ENCODE peak calls at places on chromosomes 5 and 9, in eight cellular contexts. M is nucleus accumbens; Y is HCEC 1CT; R is activated CD8-positive, alpha-beta memory T cell treated with anti-CD3 and anti-CD28 coated beads for 1 hour; H is Karpas-422; O is heart right ventricle; E is amniotic stem cell; A is cortex of kidney. I is an unnamed sample.

GRCh38 chr5:102277059-102277621 is 18.9 kb downstream of the SLCO4C1 start:
- DNase-seq in M (no peak), Y (no peak), R (no peak), H (no peak), O (no peak), E (no peak), A (no peak), I (no peak)

GRCh38 chr9:21853414-21853813 is 51.0 kb downstream of the MTAP start:
- DNase-seq in M (no peak), Y (no peak), R (no peak), H (no peak), O (no peak), E (no peak), A (no peak), I (no peak)

GRCh38 chr5:150296496-150296895 is 6.2 kb downstream of the ARSI start:
- DNase-seq in M (no peak), Y (no peak), R (no peak), H (no peak), O (no peak), E (no peak), A (no peak), I (no peak)

GRCh38 chr9:75601280-75601679 is 289.2 kb upstream of the PCSK5 start:
- DNase-seq in M (no peak), Y (no peak), R (no peak), H (peak; percentile 71), O (no peak), E (no peak), A (no peak), I (no peak)

GRCh38 chr5:77987331-77987730 is 211.2 kb upstream of the TBCA start:
- DNase-seq in M (peak; percentile 71), Y (no peak), R (no peak), H (no peak), O (no peak), E (no peak), A (no peak), I (no peak)

GRCh38 chr9:109507421-109507838 is 9.3 kb upstream of the PTPN3 start:
- DNase-seq in M (no peak), Y (peak; percentile 78), R (no peak), H (no peak), O (no peak), E (peak; percentile 86), A (no peak), I (no peak)

GRCh38 chr5:79636981-79637733 is 24.9 kb downstream of the TENT2 start:
- DNase-seq in M (no peak), Y (peak; percentile 10), R (no peak), H (no peak), O (no peak), E (no peak), A (no peak), I (no peak)

GRCh38 chr5:144549580-144549979 is 378.9 kb downstream of the KCTD16 start:
- DNase-seq in M (no peak), Y (peak; percentile 80), R (no peak), H (no peak), O (no peak), E (peak; percentile 52), A (no peak), I (peak; percentile 19)

GRCh38 chr5:2742921-2743679 is 8.4 kb downstream of the IRX2 start:
- DNase-seq in M (no peak), Y (no peak), R (no peak), H (no peak), O (no peak), E (no peak), A (no peak), I (no peak)

GRCh38 chr5:14914603-14915277 is 43.2 kb upstream of the ANKH start:
- DNase-seq in M (no peak), Y (peak; percentile 73), R (no peak), H (no peak), O (no peak), E (peak; percentile 76), A (no peak), I (no peak)

GRCh38 chr5:82160948-82161347 is 117.2 kb downstream of the RPS23 start:
- DNase-seq in M (no peak), Y (no peak), R (no peak), H (no peak), O (no peak), E (no peak), A (no peak), I (no peak)

GRCh38 chr5:54133917-54134316 is 176.5 kb downstream of the ARL15 start:
- DNase-seq in M (no peak), Y (no peak), R (no peak), H (no peak), O (no peak), E (no peak), A (no peak), I (no peak)

GRCh38 chr9:117075636-117076035 is 339.2 kb downstream of the ASTN2 start:
- DNase-seq in M (no peak), Y (no peak), R (no peak), H (no peak), O (no peak), E (no peak), A (no peak), I (no peak)

GRCh38 chr5:33793836-33794549 is 97.8 kb downstream of the ADAMTS12 start:
- DNase-seq in M (no peak), Y (no peak), R (no peak), H (no peak), O (no peak), E (no peak), A (no peak), I (no peak)

I was measured in colonic mucosa.